ENCODE peak calls at places on chromosomes 11 and 22, in five cellular contexts. B is tibial nerve, R is uterus, X is right lobe of liver, P is gastrocnemius medialis. D is an unnamed sample.

GRCh38 chr11:111969344-111969743 is 32.2 kb downstream of the DIXDC1 start:
- DNase-seq in B (no peak), R (no peak), X (no peak), P (no peak), D (no peak)

GRCh38 chr11:94732617-94733292 is 35.4 kb upstream of the AMOTL1 start:
- DNase-seq in B (no peak), R (peak; percentile 26), X (no peak), P (peak; percentile 50), D (peak; percentile 17)

GRCh38 chr11:114036156-114036811 is 23.2 kb upstream of the ZBTB16 start:
- DNase-seq in B (peak; percentile 68), R (peak; percentile 87), X (peak; percentile 87), P (peak; percentile 86), D (peak; percentile 88)

GRCh38 chr11:113161671-113162589 is 152.5 kb upstream of the TTC12 start:
- DNase-seq in B (no peak), R (no peak), X (no peak), P (no peak), D (peak; percentile 18)

GRCh38 chr22:30127749-30128166 is 47.5 kb downstream of the HORMAD2 start:
- DNase-seq in B (no peak), R (no peak), X (no peak), P (no peak), D (no peak)

GRCh38 chr11:107856981-107857517 is 1.5 kb downstream of the SLC35F2 start:
- DNase-seq in B (no peak), R (peak; percentile 21), X (no peak), P (peak; percentile 21), D (no peak)

GRCh38 chr11:65213322-65214211 is 31.8 kb downstream of the CAPN1 start:
- DNase-seq in B (no peak), R (no peak), X (no peak), P (no peak), D (no peak)

GRCh38 chr11:96237759-96238158 is 105.2 kb downstream of the MAML2 start:
- DNase-seq in B (no peak), R (no peak), X (no peak), P (no peak), D (no peak)

GRCh38 chr22:39937881-39938280 is 22.3 kb upstream of the TMA7B start:
- DNase-seq in B (no peak), R (no peak), X (no peak), P (no peak), D (no peak)

GRCh38 chr11:119742263-119742861 is 13.4 kb upstream of the NECTIN1 start:
- DNase-seq in B (no peak), R (peak; percentile 32), X (peak; percentile 48), P (no peak), D (no peak)

GRCh38 chr11:119739975-119740374 is 11.0 kb upstream of the NECTIN1 start:
- DNase-seq in B (no peak), R (no peak), X (peak; percentile 44), P (no peak), D (peak; percentile 93)

GRCh38 chr11:119741369-119742262 is 12.6 kb upstream of the NECTIN1 start:
- DNase-seq in B (no peak), R (no peak), X (peak; percentile 69), P (no peak), D (peak; percentile 33)

GRCh38 chr11:119737678-119738439 is 8.9 kb upstream of the NECTIN1 start:
- DNase-seq in B (no peak), R (no peak), X (peak; percentile 33), P (no peak), D (no peak)

GRCh38 chr11:119739021-119739703 is 10.2 kb upstream of the NECTIN1 start:
- DNase-seq in B (no peak), R (peak; percentile 31), X (peak; percentile 15), P (no peak), D (no peak)
- TF ChIP-seq POLR2A in B (no peak), R (no peak), X (no peak), P (no peak), D (no peak)

DNA sequence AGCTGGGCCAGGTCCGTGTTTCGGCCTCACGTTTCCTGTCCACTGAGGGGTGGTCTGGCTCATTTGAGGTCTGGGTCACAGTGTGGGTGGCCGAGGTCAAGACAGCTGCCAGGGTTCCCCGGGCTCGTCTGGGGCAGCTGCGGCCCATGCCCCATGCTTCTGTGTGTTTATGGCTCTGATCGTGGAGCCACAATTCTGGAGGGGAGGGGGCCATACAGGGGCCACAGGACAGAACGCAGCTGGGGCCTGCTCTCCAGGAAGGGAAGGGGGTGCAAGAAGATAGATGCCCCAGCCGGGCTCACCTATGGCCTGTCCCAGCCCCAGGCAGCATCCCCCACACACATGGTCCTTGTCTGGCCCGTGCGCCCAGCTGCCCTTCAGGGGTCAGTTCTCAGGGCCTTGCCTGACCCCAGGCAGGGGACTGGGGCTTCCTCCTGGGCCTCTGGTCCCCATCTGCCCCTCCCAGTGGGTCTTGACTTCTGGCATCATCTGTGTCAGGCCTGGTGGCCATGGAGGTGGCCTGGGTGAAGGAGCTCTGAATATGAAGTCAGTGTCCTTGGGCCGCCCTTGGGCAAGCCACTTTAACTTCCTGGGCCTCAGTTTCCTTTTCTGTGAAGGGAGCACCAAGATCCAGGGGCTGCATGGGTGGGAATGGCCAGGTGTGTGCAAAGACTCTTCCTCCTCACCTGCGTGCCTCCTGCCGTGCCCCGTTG is 8.4 kb downstream of the TSPAN32 start:
- DNase-seq in B (no peak), R (no peak), X (peak; percentile 39), P (no peak), D (no peak)
- H3K4me1 ChIP-seq in B (peaks cover 78% of the 10 kb centered on the region), R (peaks cover 28% of the 10 kb centered on the region), X (peaks cover 12% of the 10 kb centered on the region), P (peaks cover 11% of the 10 kb centered on the region), D (peaks cover 23% of the 10 kb centered on the region)

DNA sequence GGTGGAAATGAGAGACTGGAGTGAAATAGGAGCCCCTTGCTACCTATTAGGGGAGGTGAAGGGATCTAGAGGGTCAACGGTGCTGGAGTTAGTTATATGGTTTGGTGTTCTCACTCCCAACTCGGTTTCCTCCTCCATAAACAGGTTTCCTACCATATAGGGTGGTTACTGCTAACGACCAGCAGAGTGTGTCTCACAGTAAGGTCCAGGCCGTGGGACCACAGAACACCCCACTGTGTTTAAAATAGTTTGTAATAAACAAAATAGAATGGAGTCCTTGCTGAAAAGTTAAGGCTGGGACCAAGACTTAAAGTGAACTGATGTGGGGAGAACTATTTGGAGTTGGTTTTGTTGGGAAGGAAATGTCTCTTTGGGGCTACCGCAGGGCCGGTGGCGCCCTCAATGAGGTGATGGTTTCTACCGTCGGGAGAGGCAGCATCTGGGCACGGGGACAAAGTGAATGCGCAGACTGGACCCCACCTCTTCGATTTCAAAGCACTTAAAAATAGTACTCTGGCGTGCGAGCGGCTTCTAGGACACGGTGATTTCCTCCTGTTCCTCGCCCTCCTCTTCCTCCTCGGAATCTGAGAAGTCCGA is 4.5 kb downstream of the DBX1 start:
- DNase-seq in B (no peak), R (no peak), X (no peak), P (no peak), D (no peak)
- TF ChIP-seq CTCF in B (no peak), R (no peak), X (no peak), P (no peak), D (no peak)

DNA sequence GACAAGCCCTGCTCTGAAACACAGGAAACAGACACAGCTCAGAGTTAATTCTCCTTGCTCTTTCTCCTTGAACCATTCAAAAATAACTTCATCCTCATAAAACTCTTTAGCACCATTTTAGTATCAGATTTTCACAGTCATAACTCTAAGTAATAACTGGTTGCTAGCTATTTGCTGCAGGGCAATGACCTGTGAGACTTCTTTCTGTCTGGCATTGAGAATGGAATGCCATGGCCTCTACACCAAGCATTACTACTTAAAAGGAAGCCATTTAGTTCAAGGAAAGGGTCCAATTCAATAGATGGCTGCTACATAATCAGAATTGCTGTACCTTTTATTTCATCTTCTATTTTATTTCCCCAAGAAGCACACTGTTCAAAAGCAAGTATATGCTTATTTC is 186.7 kb upstream of the CCDC90B start:
- DNase-seq in B (no peak), R (no peak), X (no peak), P (no peak), D (no peak)
- TF ChIP-seq POLR2A in B (no peak), R (no peak), X (no peak), P (no peak), D (no peak)

GRCh38 chr11:57320067-57320718 is 4.6 kb downstream of the TNKS1BP1 start:
- DNase-seq in B (no peak), R (no peak), X (no peak), P (no peak), D (no peak)
- H3K4me1 ChIP-seq in B (peaks cover 86% of the 10 kb centered on the region), R (peaks cover 20% of the 10 kb centered on the region), X (peaks cover 57% of the 10 kb centered on the region), P (peaks cover 62% of the 10 kb centered on the region), D (peaks cover 85% of the 10 kb centered on the region)

DNA sequence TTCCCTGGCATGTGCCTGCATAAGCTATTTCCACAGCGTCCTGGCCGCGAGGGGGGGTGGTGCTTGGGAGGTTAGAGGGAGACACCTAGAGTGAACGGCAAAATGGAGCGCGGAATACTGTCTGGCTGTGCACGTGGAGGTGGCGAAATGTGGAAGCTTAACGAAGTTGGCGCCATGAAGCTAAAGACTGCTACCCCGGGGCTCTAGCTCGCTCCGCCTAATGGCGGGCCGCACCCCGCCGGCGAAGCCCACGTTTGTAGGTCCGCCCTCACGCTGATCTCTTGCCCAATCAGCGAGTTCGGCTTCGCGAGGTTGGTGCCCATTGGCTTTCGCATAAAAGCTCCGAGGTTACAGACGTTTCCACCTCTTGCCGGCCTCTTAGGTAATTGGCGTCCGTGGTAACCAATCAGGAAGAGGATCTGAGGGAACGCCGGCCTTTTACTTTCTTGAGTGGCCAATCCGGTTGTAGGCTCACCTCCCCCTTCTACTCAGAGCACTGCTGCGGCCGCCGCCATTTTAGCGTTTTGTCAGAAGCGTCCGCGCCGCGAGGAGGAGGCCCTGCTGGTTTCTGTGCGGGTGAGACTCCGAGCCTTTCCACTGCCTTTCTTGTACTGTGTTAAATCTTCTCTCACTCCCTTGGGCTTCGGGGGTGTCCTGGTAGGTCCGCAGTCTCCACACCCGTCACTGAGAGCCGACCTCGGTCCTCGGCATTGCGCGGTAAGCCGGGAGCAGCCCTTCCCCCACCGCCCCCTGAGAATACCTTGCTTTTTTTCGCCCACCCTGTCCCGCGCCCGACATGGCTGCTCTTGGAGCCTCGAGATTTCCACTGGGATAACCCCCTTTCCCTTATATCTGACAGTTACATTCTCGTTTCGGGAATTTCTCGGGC is at the start of gene RBM4:
- DNase-seq in B (peak; percentile 93), R (peak; percentile 97), X (peak; percentile 98), P (peak; percentile 100), D (peak; percentile 99)
- TF ChIP-seq CTCF in B (no peak), R (no peak), X (no peak), P (peak; percentile 13), D (peak; percentile 17)

GRCh38 chr11:21465920-21466319 is 727.0 kb upstream of the ANO5 start:
- DNase-seq in B (no peak), R (no peak), X (no peak), P (no peak), D (no peak)
- TF ChIP-seq POLR2A in B (no peak), R (no peak), X (no peak), P (no peak), D (no peak)

D was measured in body of pancreas.